ENCODE peak calls at places on chromosomes 11 and 22, in nine cellular contexts. One of them, this sample, is unnamed.

GRCh38 chr11:24833598-24833997 is 336.7 kb downstream of the LUZP2 start:
- DNase-seq in GM12892: no peak
- DNase-seq in stimulated activated CD4-positive, alpha-beta T cell treated with anti-CD3 and anti-CD28 coated beads, Interleukin-12 subunit alpha, Interleukin-12 subunit beta, amount 100 ng/mL, for 48 hours: no peak
- DNase-seq in activated CD4-positive, alpha-beta T cell treated with anti-CD3 and anti-CD28 coated beads, Interleukin-2, amount 10 ng/mL, durations not matched to agents 7 days and 5 days: no peak
- DNase-seq in NCI-H2081: no peak
- DNase-seq in tibial artery: no peak
- DNase-seq in posterior vena cava: no peak
- DNase-seq in Peyer's patch: no peak
- DNase-seq in AG10803: no peak
- DNase-seq in this sample: no peak

GRCh38 chr22:25099202-25099601 is 100.5 kb upstream of the CRYBB3 start:
- DNase-seq in stimulated activated CD4-positive, alpha-beta T cell treated with anti-CD3 and anti-CD28 coated beads, Interleukin-12 subunit alpha, Interleukin-12 subunit beta, amount 100 ng/mL, for 48 hours: no peak
- DNase-seq in Peyer's patch: no peak
- DNase-seq in AG10803: no peak
- DNase-seq in activated CD4-positive, alpha-beta T cell treated with anti-CD3 and anti-CD28 coated beads, Interleukin-2, amount 10 ng/mL, durations not matched to agents 7 days and 5 days: no peak
- DNase-seq in GM12892: no peak
- DNase-seq in NCI-H2081: no peak
- DNase-seq in posterior vena cava: no peak
- DNase-seq in tibial artery: no peak
- DNase-seq in this sample: no peak

GRCh38 chr11:30990625-30991348 is 378.8 kb downstream of the DCDC1 start:
- DNase-seq in AG10803: no peak
- DNase-seq in tibial artery: no peak
- DNase-seq in posterior vena cava: no peak
- DNase-seq in activated CD4-positive, alpha-beta T cell treated with anti-CD3 and anti-CD28 coated beads, Interleukin-2, amount 10 ng/mL, durations not matched to agents 7 days and 5 days: no peak
- DNase-seq in GM12892: no peak
- DNase-seq in Peyer's patch: no peak
- DNase-seq in NCI-H2081: peak; percentile 46
- DNase-seq in stimulated activated CD4-positive, alpha-beta T cell treated with anti-CD3 and anti-CD28 coated beads, Interleukin-12 subunit alpha, Interleukin-12 subunit beta, amount 100 ng/mL, for 48 hours: no peak
- DNase-seq in this sample: no peak

GRCh38 chr22:20437253-20438065 is at the start of gene SCARF2:
- DNase-seq in tibial artery: peak; percentile 83
- DNase-seq in posterior vena cava: peak; percentile 82
- DNase-seq in NCI-H2081: no peak
- DNase-seq in stimulated activated CD4-positive, alpha-beta T cell treated with anti-CD3 and anti-CD28 coated beads, Interleukin-12 subunit alpha, Interleukin-12 subunit beta, amount 100 ng/mL, for 48 hours: no peak
- DNase-seq in AG10803: peak; percentile 72
- DNase-seq in GM12892: no peak
- DNase-seq in activated CD4-positive, alpha-beta T cell treated with anti-CD3 and anti-CD28 coated beads, Interleukin-2, amount 10 ng/mL, durations not matched to agents 7 days and 5 days: no peak
- DNase-seq in Peyer's patch: no peak
- DNase-seq in this sample: peak; percentile 86

GRCh38 chr11:62186195-62186594 is 3.8 kb upstream of the SCGB1D1 start:
- DNase-seq in AG10803: no peak
- DNase-seq in posterior vena cava: no peak
- DNase-seq in NCI-H2081: peak; percentile 31
- DNase-seq in GM12892: no peak
- DNase-seq in activated CD4-positive, alpha-beta T cell treated with anti-CD3 and anti-CD28 coated beads, Interleukin-2, amount 10 ng/mL, durations not matched to agents 7 days and 5 days: no peak
- DNase-seq in Peyer's patch: no peak
- DNase-seq in stimulated activated CD4-positive, alpha-beta T cell treated with anti-CD3 and anti-CD28 coated beads, Interleukin-12 subunit alpha, Interleukin-12 subunit beta, amount 100 ng/mL, for 48 hours: no peak
- DNase-seq in tibial artery: no peak
- DNase-seq in this sample: no peak

GRCh38 chr11:63629426-63629825 is 15.2 kb upstream of the PLAAT3 start:
- DNase-seq in activated CD4-positive, alpha-beta T cell treated with anti-CD3 and anti-CD28 coated beads, Interleukin-2, amount 10 ng/mL, durations not matched to agents 7 days and 5 days: no peak
- DNase-seq in AG10803: no peak
- DNase-seq in Peyer's patch: no peak
- DNase-seq in stimulated activated CD4-positive, alpha-beta T cell treated with anti-CD3 and anti-CD28 coated beads, Interleukin-12 subunit alpha, Interleukin-12 subunit beta, amount 100 ng/mL, for 48 hours: no peak
- DNase-seq in tibial artery: no peak
- DNase-seq in posterior vena cava: no peak
- DNase-seq in NCI-H2081: no peak
- DNase-seq in GM12892: no peak
- DNase-seq in this sample: no peak

GRCh38 chr11:72242141-72242540 is 1.8 kb downstream of the PHOX2A start:
- DNase-seq in activated CD4-positive, alpha-beta T cell treated with anti-CD3 and anti-CD28 coated beads, Interleukin-2, amount 10 ng/mL, durations not matched to agents 7 days and 5 days: no peak
- DNase-seq in NCI-H2081: no peak
- DNase-seq in tibial artery: no peak
- DNase-seq in posterior vena cava: no peak
- DNase-seq in GM12892: no peak
- DNase-seq in stimulated activated CD4-positive, alpha-beta T cell treated with anti-CD3 and anti-CD28 coated beads, Interleukin-12 subunit alpha, Interleukin-12 subunit beta, amount 100 ng/mL, for 48 hours: no peak
- DNase-seq in Peyer's patch: no peak
- DNase-seq in AG10803: no peak
- DNase-seq in this sample: no peak

GRCh38 chr22:39942433-39943213 is 17.6 kb upstream of the TMA7B start:
- DNase-seq in GM12892: no peak
- DNase-seq in stimulated activated CD4-positive, alpha-beta T cell treated with anti-CD3 and anti-CD28 coated beads, Interleukin-12 subunit alpha, Interleukin-12 subunit beta, amount 100 ng/mL, for 48 hours: no peak
- DNase-seq in AG10803: no peak
- DNase-seq in Peyer's patch: no peak
- DNase-seq in tibial artery: no peak
- DNase-seq in NCI-H2081: no peak
- DNase-seq in posterior vena cava: no peak
- DNase-seq in activated CD4-positive, alpha-beta T cell treated with anti-CD3 and anti-CD28 coated beads, Interleukin-2, amount 10 ng/mL, durations not matched to agents 7 days and 5 days: no peak
- DNase-seq in this sample: no peak

GRCh38 chr22:26286091-26286780 is 117.0 kb downstream of the SEZ6L start:
- DNase-seq in activated CD4-positive, alpha-beta T cell treated with anti-CD3 and anti-CD28 coated beads, Interleukin-2, amount 10 ng/mL, durations not matched to agents 7 days and 5 days: no peak
- DNase-seq in NCI-H2081: no peak
- DNase-seq in AG10803: no peak
- DNase-seq in tibial artery: no peak
- DNase-seq in GM12892: no peak
- DNase-seq in posterior vena cava: no peak
- DNase-seq in stimulated activated CD4-positive, alpha-beta T cell treated with anti-CD3 and anti-CD28 coated beads, Interleukin-12 subunit alpha, Interleukin-12 subunit beta, amount 100 ng/mL, for 48 hours: no peak
- DNase-seq in Peyer's patch: no peak
- DNase-seq in this sample: no peak

GRCh38 chr11:115657586-115657985 is 153.4 kb upstream of the CADM1 start:
- DNase-seq in NCI-H2081: no peak
- DNase-seq in tibial artery: no peak
- DNase-seq in activated CD4-positive, alpha-beta T cell treated with anti-CD3 and anti-CD28 coated beads, Interleukin-2, amount 10 ng/mL, durations not matched to agents 7 days and 5 days: no peak
- DNase-seq in stimulated activated CD4-positive, alpha-beta T cell treated with anti-CD3 and anti-CD28 coated beads, Interleukin-12 subunit alpha, Interleukin-12 subunit beta, amount 100 ng/mL, for 48 hours: no peak
- DNase-seq in posterior vena cava: no peak
- DNase-seq in GM12892: no peak
- DNase-seq in AG10803: peak; percentile 27
- DNase-seq in Peyer's patch: no peak
- DNase-seq in this sample: no peak

GRCh38 chr11:61091373-61092279 is 10.7 kb upstream of the CD5 start:
- DNase-seq in GM12892: no peak
- DNase-seq in Peyer's patch: peak; percentile 41
- DNase-seq in activated CD4-positive, alpha-beta T cell treated with anti-CD3 and anti-CD28 coated beads, Interleukin-2, amount 10 ng/mL, durations not matched to agents 7 days and 5 days: no peak
- DNase-seq in NCI-H2081: no peak
- DNase-seq in AG10803: peak; percentile 24
- DNase-seq in tibial artery: peak; percentile 37
- DNase-seq in posterior vena cava: no peak
- DNase-seq in stimulated activated CD4-positive, alpha-beta T cell treated with anti-CD3 and anti-CD28 coated beads, Interleukin-12 subunit alpha, Interleukin-12 subunit beta, amount 100 ng/mL, for 48 hours: peak; percentile 56
- DNase-seq in this sample: no peak

GRCh38 chr11:124801014-124801413 is 808 bp upstream of the MSANTD2 start:
- DNase-seq in GM12892: no peak
- DNase-seq in NCI-H2081: no peak
- DNase-seq in tibial artery: no peak
- DNase-seq in AG10803: peak; percentile 42
- DNase-seq in activated CD4-positive, alpha-beta T cell treated with anti-CD3 and anti-CD28 coated beads, Interleukin-2, amount 10 ng/mL, durations not matched to agents 7 days and 5 days: no peak
- DNase-seq in stimulated activated CD4-positive, alpha-beta T cell treated with anti-CD3 and anti-CD28 coated beads, Interleukin-12 subunit alpha, Interleukin-12 subunit beta, amount 100 ng/mL, for 48 hours: no peak
- DNase-seq in Peyer's patch: no peak
- DNase-seq in posterior vena cava: no peak
- DNase-seq in this sample: no peak